ENCODE peak calls at places on chromosomes 12 and 14, in eight cellular contexts. X is SK-N-SH, W is hepatocyte, T is PC-3, H is fibroblast of lung, E is HCT116, F is H9, Y is DND-41. A is an unnamed sample. For H4K20me1, the result is how much of the 10 kb centered on the place peaks cover.

GRCh38 chr14:85250369-85250768 is 279.6 kb upstream of the FLRT2 start:
- DNase-seq in Y (no peak), F (peak), H (no peak), X (peak), W (peak), E (no peak), T (no peak), A (no peak)

GRCh38 chr14:98325761-98326160 is 946.2 kb downstream of the BCL11B start:
- DNase-seq in X (no peak), W (peak), T (no peak), Y (no peak), F (no peak), H (peak), E (no peak), A (peak)

GRCh38 chr12:19299765-19300164 is 139.5 kb upstream of the AEBP2 start:
- DNase-seq in W (peak), E (peak), Y (no peak), T (peak), F (no peak), X (no peak), H (peak), A (peak)

GRCh38 chr12:104693493-104693892 is 236.7 kb downstream of the CHST11 start:
- DNase-seq in Y (no peak), F (no peak), T (no peak), X (no peak), W (no peak), H (no peak), E (no peak), A (no peak)

GRCh38 chr14:23294734-23295561 is 7.7 kb downstream of the PPP1R3E start:
- DNase-seq in W (peak), F (peak), Y (peak), X (peak), T (peak), H (peak), E (no peak), A (no peak)

GRCh38 chr14:77903233-77903632 is 103.3 kb downstream of the ADCK1 start:
- DNase-seq in Y (no peak), W (no peak), E (no peak), T (no peak), F (no peak), H (peak), X (no peak), A (peak)

GRCh38 chr12:647713-648085 is 15.5 kb downstream of the NINJ2 start:
- DNase-seq in H (no peak), E (no peak), Y (no peak), F (no peak), W (no peak), T (no peak), X (no peak), A (no peak)

GRCh38 chr12:93029091-93029490 is 100.0 kb upstream of the EEA1 start:
- DNase-seq in E (no peak), Y (no peak), F (no peak), H (no peak), W (no peak), T (no peak), X (no peak), A (no peak)

GRCh38 chr14:92397140-92397815 is 74.3 kb downstream of the SLC24A4 start:
- DNase-seq in H (peak), E (peak), W (no peak), X (no peak), Y (no peak), F (no peak), T (peak), A (peak)

GRCh38 chr14:21825147-21825743 is 151.6 kb upstream of the OR4E1 start:
- DNase-seq in E (peak), F (peak), X (peak), Y (peak), W (peak), T (peak), H (no peak), A (no peak)

GRCh38 chr14:29927596-29928341 is at the start of gene PRKD1:
- DNase-seq in T (peak), E (no peak), W (peak), H (peak), Y (no peak), X (peak), F (peak), A (peak)

GRCh38 chr12:102474438-102475064 is 5.8 kb downstream of the IGF1 start:
- DNase-seq in H (peak), Y (no peak), T (no peak), F (no peak), W (peak), X (no peak), E (peak), A (peak)

GRCh38 chr12:131735153-131735456 is 24.2 kb downstream of the SFSWAP start:
- DNase-seq in H (no peak), Y (no peak), E (no peak), F (no peak), W (no peak), T (no peak), X (no peak), A (no peak)

GRCh38 chr14:92493492-92493891 is 20.1 kb upstream of the RIN3 start:
- DNase-seq in H (no peak), Y (no peak), E (no peak), F (peak), X (no peak), W (no peak), T (no peak), A (no peak)

GRCh38 chr12:8996682-8997405 is 7.5 kb downstream of the KLRG1 start:
- DNase-seq in W (peak), X (no peak), E (no peak), Y (no peak), T (no peak), F (no peak), H (peak), A (peak)

GRCh38 chr14:88468396-88468795 is 82.9 kb downstream of the SPATA7 start:
- DNase-seq in H (peak), X (no peak), T (peak), F (no peak), W (no peak), E (no peak), Y (no peak), A (peak)

GRCh38 chr12:59396519-59396918 is 199.3 kb upstream of the SLC16A7 start:
- DNase-seq in Y (no peak), X (no peak), H (no peak), W (no peak), F (no peak), E (no peak), T (peak), A (no peak)

GRCh38 chr14:90756755-90757345 is 59.4 kb downstream of the TTC7B start:
- DNase-seq in T (no peak), Y (no peak), F (peak), H (no peak), E (no peak), W (no peak), X (no peak), A (no peak)

GRCh38 chr12:51307655-51308593 is 16.1 kb downstream of the BIN2 start:
- DNase-seq in Y (no peak), W (peak), X (no peak), F (no peak), E (peak), T (peak), H (peak), A (peak)

GRCh38 chr14:45838597-45838996 is 585.6 kb upstream of the MIS18BP1 start:
- DNase-seq in W (peak), F (no peak), T (peak), H (no peak), Y (no peak), E (no peak), X (no peak), A (no peak)

GRCh38 chr14:87409401-87409800 is 583.6 kb downstream of the GALC start:
- DNase-seq in X (no peak), T (no peak), E (no peak), Y (no peak), H (peak), W (no peak), F (no peak), A (peak)

GRCh38 chr14:64510825-64511679 is 6.5 kb downstream of the ZBTB1 start:
- DNase-seq in F (peak), Y (peak), W (peak), T (peak), E (peak), H (peak), X (peak), A (peak)

GRCh38 chr14:71703477-71703876 is 228.8 kb upstream of the RGS6 start:
- DNase-seq in W (no peak), H (peak), E (no peak), F (no peak), T (no peak), X (no peak), Y (no peak), A (peak)

GRCh38 chr12:99558113-99558512 is 89.4 kb upstream of the GARIN6 start:
- DNase-seq in T (no peak), W (no peak), F (no peak), E (no peak), H (no peak), Y (no peak), X (no peak), A (no peak)

GRCh38 chr14:92982941-92983340 is 60.0 kb downstream of the CHGA start:
- DNase-seq in Y (no peak), H (peak), X (no peak), W (no peak), F (no peak), T (peak), E (no peak), A (peak)

GRCh38 chr12:31928246-31929139 is 30.7 kb upstream of the RESF1 start:
- DNase-seq in X (no peak), T (no peak), E (no peak), F (no peak), H (no peak), W (no peak), Y (no peak), A (no peak)
- H2AFZ ChIP-seq in X (peak), T (no peak), E (no peak), F (no peak), H (no peak), W (no peak), Y (peak), A (no peak)

GRCh38 chr12:38144601-38145436 is 171.8 kb upstream of the ALG10B start:
- DNase-seq in F (no peak), X (no peak), E (no peak), Y (no peak), W (no peak), T (peak), H (no peak), A (no peak)

GRCh38 chr12:38141861-38142260 is 174.7 kb upstream of the ALG10B start:
- DNase-seq in F (no peak), X (no peak), E (no peak), T (no peak), Y (no peak), W (no peak), H (no peak), A (no peak)

GRCh38 chr12:38141239-38141638 is 175.3 kb upstream of the ALG10B start:
- DNase-seq in H (no peak), Y (no peak), W (no peak), F (no peak), T (peak), X (no peak), E (no peak), A (no peak)

GRCh38 chr12:38142974-38143373 is 173.6 kb upstream of the ALG10B start:
- DNase-seq in T (peak), H (no peak), X (no peak), W (no peak), F (no peak), Y (no peak), E (no peak), A (no peak)

DNA sequence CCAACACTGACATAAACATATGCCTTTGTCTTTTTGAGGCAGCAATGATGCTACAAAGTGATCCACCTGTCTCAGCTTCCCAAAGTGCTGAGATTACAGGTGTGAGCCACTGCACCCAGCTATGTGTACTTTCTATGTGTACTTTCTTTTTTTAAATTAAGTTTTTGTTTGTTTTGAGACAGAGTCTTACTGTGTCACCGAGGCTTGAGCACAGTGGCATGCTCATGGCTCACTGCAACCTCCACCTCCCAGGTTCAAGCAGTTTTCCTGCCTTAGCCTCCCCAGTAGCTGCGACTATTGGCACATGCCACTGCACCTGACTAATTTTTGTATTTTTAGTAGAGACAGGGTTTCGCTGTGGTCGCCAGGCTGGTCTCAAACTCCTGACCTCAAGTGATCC is 172.5 kb upstream of the ALG10B start:
- DNase-seq in W (no peak), Y (no peak), H (no peak), F (no peak), T (peak), X (no peak), E (no peak), A (no peak)
- H4K20me1 ChIP-seq in W (under half), Y (under half), H (under half), F (under half), T (under half), X (under half), E (under half), A (under half)

GRCh38 chr12:46110220-46110700 is 119.9 kb upstream of the SCAF11 start:
- DNase-seq in F (no peak), H (no peak), T (no peak), Y (no peak), E (no peak), X (no peak), W (no peak), A (no peak)
- TF ChIP-seq CTCF in F (no peak), H (no peak), T (no peak), Y (no peak), E (no peak), X (no peak), W (no peak), A (no peak)

GRCh38 chr12:67916266-67916970 is 72.8 kb upstream of the IFNG-AS1 start:
- DNase-seq in H (no peak), F (no peak), Y (no peak), E (no peak), W (no peak), X (no peak), T (no peak), A (peak)
- H2AFZ ChIP-seq in H (no peak), F (no peak), Y (no peak), E (no peak), W (no peak), X (peak), T (no peak), A (no peak)

GRCh38 chr12:120536064-120536791 is 2.1 kb downstream of the RNF10 start:
- DNase-seq in Y (no peak), E (no peak), F (no peak), X (no peak), T (peak), W (peak), H (no peak), A (no peak)

GRCh38 chr12:120539303-120539702 is 5.1 kb downstream of the RNF10 start:
- DNase-seq in Y (no peak), H (peak), X (peak), T (peak), F (no peak), W (no peak), E (no peak), A (peak)

GRCh38 chr12:120540445-120540844 is 6.3 kb downstream of the RNF10 start:
- DNase-seq in T (no peak), Y (no peak), F (no peak), E (no peak), X (no peak), H (peak), W (no peak), A (peak)

GRCh38 chr12:120534703-120535655 is 823 bp downstream of the RNF10 start:
- DNase-seq in Y (peak), W (peak), H (peak), E (no peak), T (peak), F (peak), X (peak), A (peak)

GRCh38 chr12:120538281-120539156 is 4.4 kb downstream of the RNF10 start:
- DNase-seq in E (no peak), T (peak), X (peak), H (peak), W (peak), Y (no peak), F (no peak), A (peak)
- H4K20me1 ChIP-seq in E (under half), T (half or more), X (half or more), H (under half), W (half or more), Y (half or more), F (under half), A (half or more)

GRCh38 chr12:11171145-11171952 is at the start of gene SMIM10L1:
- DNase-seq in Y (peak), X (peak), T (peak), W (peak), F (peak), E (peak), H (peak), A (peak)
- TF ChIP-seq CTCF in Y (peak), X (peak), T (no peak), W (no peak), F (no peak), E (no peak), H (peak), A (no peak)

GRCh38 chr12:122544537-122544936 is 17.5 kb downstream of the KNTC1 start:
- DNase-seq in E (no peak), W (no peak), X (no peak), Y (no peak), H (no peak), T (no peak), F (no peak), A (no peak)
- H2AFZ ChIP-seq in E (no peak), W (no peak), X (no peak), Y (no peak), H (no peak), T (no peak), F (no peak), A (no peak)

DNA sequence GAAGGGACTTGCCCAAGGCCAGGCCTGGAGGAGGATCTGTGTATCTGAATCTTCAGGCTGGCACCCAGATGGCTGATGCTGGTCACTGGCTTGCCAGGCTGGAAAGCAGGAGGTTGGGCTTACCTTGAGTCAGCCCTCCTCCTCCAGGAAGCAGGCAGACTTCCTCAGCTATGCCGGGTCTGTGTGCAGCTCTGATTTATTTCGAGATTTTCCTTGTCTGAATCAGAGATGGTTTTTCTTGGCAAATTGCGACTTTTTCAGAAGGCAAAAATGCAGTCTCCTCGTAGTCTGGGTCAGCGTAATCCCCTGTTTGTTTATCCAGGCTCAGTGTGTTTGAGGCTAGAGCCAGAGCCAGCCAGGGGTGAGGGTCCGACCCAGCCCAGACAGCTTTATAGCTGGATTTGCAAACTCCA is 48.9 kb downstream of the SMOC1 start:
- DNase-seq in T (no peak), Y (no peak), E (no peak), X (no peak), W (peak), F (no peak), H (peak), A (peak)
- H4K20me1 ChIP-seq in T (under half), Y (under half), E (under half), X (under half), W (under half), F (under half), H (under half), A (under half)

A was measured in astrocyte.